ENCODE peak calls at places on chromosomes 7 and 10, in five cellular contexts. One of them, this sample, is unnamed.

GRCh38 chr7:45072131-45073030 is 16.4 kb downstream of the NACAD start:
- DNase-seq in activated CD4-positive, CD25-positive, alpha-beta regulatory T cell: no peak
- DNase-seq in Calu3: no peak
- DNase-seq in glomerular endothelial cell: no peak
- DNase-seq in stromal cell of bone marrow: no peak
- DNase-seq in this sample: no peak

GRCh38 chr10:54284526-54285193 is 516.4 kb downstream of the PCDH15 start:
- DNase-seq in activated CD4-positive, CD25-positive, alpha-beta regulatory T cell: no peak
- DNase-seq in Calu3: peak
- DNase-seq in glomerular endothelial cell: no peak
- DNase-seq in stromal cell of bone marrow: no peak
- DNase-seq in this sample: no peak

GRCh38 chr10:7327885-7328284 is 82.9 kb downstream of the SFMBT2 start:
- DNase-seq in activated CD4-positive, CD25-positive, alpha-beta regulatory T cell: no peak
- DNase-seq in Calu3: no peak
- DNase-seq in glomerular endothelial cell: no peak
- DNase-seq in stromal cell of bone marrow: no peak
- DNase-seq in this sample: no peak

GRCh38 chr10:131544495-131544894 is 233.0 kb upstream of the TCERG1L start:
- DNase-seq in activated CD4-positive, CD25-positive, alpha-beta regulatory T cell: no peak
- DNase-seq in Calu3: no peak
- DNase-seq in glomerular endothelial cell: no peak
- DNase-seq in stromal cell of bone marrow: no peak
- DNase-seq in this sample: no peak

GRCh38 chr10:3415878-3416605 is 243.5 kb upstream of the PITRM1 start:
- DNase-seq in activated CD4-positive, CD25-positive, alpha-beta regulatory T cell: no peak
- DNase-seq in Calu3: no peak
- DNase-seq in glomerular endothelial cell: no peak
- DNase-seq in stromal cell of bone marrow: no peak
- DNase-seq in this sample: no peak

GRCh38 chr7:44216521-44217030 is 15.8 kb downstream of the YKT6 start:
- DNase-seq in activated CD4-positive, CD25-positive, alpha-beta regulatory T cell: no peak
- DNase-seq in Calu3: no peak
- DNase-seq in glomerular endothelial cell: no peak
- DNase-seq in stromal cell of bone marrow: no peak
- DNase-seq in this sample: peak

GRCh38 chr7:18459439-18459838 is 36.1 kb upstream of the HDAC9 start:
- DNase-seq in activated CD4-positive, CD25-positive, alpha-beta regulatory T cell: no peak
- DNase-seq in Calu3: no peak
- DNase-seq in glomerular endothelial cell: no peak
- DNase-seq in stromal cell of bone marrow: no peak
- DNase-seq in this sample: no peak

GRCh38 chr10:47401210-47401609 is 17.1 kb upstream of the ZNF488 start:
- DNase-seq in activated CD4-positive, CD25-positive, alpha-beta regulatory T cell: no peak
- DNase-seq in Calu3: no peak
- DNase-seq in glomerular endothelial cell: no peak
- DNase-seq in stromal cell of bone marrow: no peak
- DNase-seq in this sample: no peak

GRCh38 chr10:101319241-101319915 is 34.6 kb upstream of the BTRC start:
- DNase-seq in activated CD4-positive, CD25-positive, alpha-beta regulatory T cell: no peak
- DNase-seq in Calu3: no peak
- DNase-seq in glomerular endothelial cell: no peak
- DNase-seq in stromal cell of bone marrow: no peak
- DNase-seq in this sample: no peak

GRCh38 chr10:29838529-29838928 is 203.8 kb upstream of the SVIL start:
- DNase-seq in activated CD4-positive, CD25-positive, alpha-beta regulatory T cell: no peak
- DNase-seq in Calu3: no peak
- DNase-seq in glomerular endothelial cell: no peak
- DNase-seq in stromal cell of bone marrow: no peak
- DNase-seq in this sample: no peak

GRCh38 chr10:30970760-30971460 is 60.8 kb downstream of the ZNF438 start:
- DNase-seq in activated CD4-positive, CD25-positive, alpha-beta regulatory T cell: no peak
- DNase-seq in Calu3: no peak
- DNase-seq in glomerular endothelial cell: no peak
- DNase-seq in stromal cell of bone marrow: peak
- DNase-seq in this sample: no peak

GRCh38 chr7:24715661-24716479 is 41.4 kb downstream of the GSDME start:
- DNase-seq in activated CD4-positive, CD25-positive, alpha-beta regulatory T cell: no peak
- DNase-seq in Calu3: no peak
- DNase-seq in glomerular endothelial cell: no peak
- DNase-seq in stromal cell of bone marrow: no peak
- DNase-seq in this sample: no peak

GRCh38 chr10:112715581-112715980 is 234.5 kb upstream of the TCF7L2 start:
- DNase-seq in activated CD4-positive, CD25-positive, alpha-beta regulatory T cell: no peak
- DNase-seq in Calu3: no peak
- DNase-seq in glomerular endothelial cell: no peak
- DNase-seq in stromal cell of bone marrow: no peak
- DNase-seq in this sample: no peak

GRCh38 chr7:151256410-151257045 is 8.0 kb upstream of the SMARCD3 start:
- DNase-seq in activated CD4-positive, CD25-positive, alpha-beta regulatory T cell: no peak
- DNase-seq in Calu3: no peak
- DNase-seq in glomerular endothelial cell: no peak
- DNase-seq in stromal cell of bone marrow: no peak
- DNase-seq in this sample: no peak

GRCh38 chr7:107079212-107079940 is 34.9 kb downstream of the PRKAR2B start:
- DNase-seq in activated CD4-positive, CD25-positive, alpha-beta regulatory T cell: no peak
- DNase-seq in Calu3: no peak
- DNase-seq in glomerular endothelial cell: no peak
- DNase-seq in stromal cell of bone marrow: no peak
- DNase-seq in this sample: no peak

GRCh38 chr10:12214763-12215218 is 18.8 kb downstream of the CDC123 start:
- DNase-seq in activated CD4-positive, CD25-positive, alpha-beta regulatory T cell: peak
- DNase-seq in Calu3: peak
- DNase-seq in glomerular endothelial cell: no peak
- DNase-seq in stromal cell of bone marrow: peak
- DNase-seq in this sample: no peak

GRCh38 chr7:43639858-43640491 is 57.1 kb downstream of the STK17A start:
- DNase-seq in activated CD4-positive, CD25-positive, alpha-beta regulatory T cell: no peak
- DNase-seq in Calu3: peak
- DNase-seq in glomerular endothelial cell: peak
- DNase-seq in stromal cell of bone marrow: peak
- DNase-seq in this sample: no peak

GRCh38 chr7:48158404-48158803 is 12.9 kb upstream of the ABCA13 start:
- DNase-seq in activated CD4-positive, CD25-positive, alpha-beta regulatory T cell: no peak
- DNase-seq in Calu3: no peak
- DNase-seq in glomerular endothelial cell: no peak
- DNase-seq in stromal cell of bone marrow: no peak
- DNase-seq in this sample: no peak

GRCh38 chr7:131183611-131184119 is 144.0 kb upstream of the MKLN1 start:
- DNase-seq in activated CD4-positive, CD25-positive, alpha-beta regulatory T cell: no peak
- DNase-seq in Calu3: no peak
- DNase-seq in glomerular endothelial cell: no peak
- DNase-seq in stromal cell of bone marrow: no peak
- DNase-seq in this sample: no peak

GRCh38 chr10:31745612-31746376 is 182.8 kb downstream of the ARHGAP12 start:
- DNase-seq in activated CD4-positive, CD25-positive, alpha-beta regulatory T cell: no peak
- DNase-seq in Calu3: no peak
- DNase-seq in glomerular endothelial cell: peak
- DNase-seq in stromal cell of bone marrow: peak
- DNase-seq in this sample: no peak

GRCh38 chr10:101559596-101560292 is 28.3 kb downstream of the POLL start:
- DNase-seq in activated CD4-positive, CD25-positive, alpha-beta regulatory T cell: no peak
- DNase-seq in Calu3: no peak
- DNase-seq in glomerular endothelial cell: no peak
- DNase-seq in stromal cell of bone marrow: no peak
- DNase-seq in this sample: no peak

GRCh38 chr10:110398419-110399162 is 93.9 kb upstream of the SMNDC1 start:
- DNase-seq in activated CD4-positive, CD25-positive, alpha-beta regulatory T cell: no peak
- DNase-seq in Calu3: peak
- DNase-seq in glomerular endothelial cell: peak
- DNase-seq in stromal cell of bone marrow: peak
- DNase-seq in this sample: no peak

GRCh38 chr7:30791126-30791525 is 19.9 kb downstream of the MINDY4 start:
- DNase-seq in activated CD4-positive, CD25-positive, alpha-beta regulatory T cell: no peak
- DNase-seq in Calu3: no peak
- DNase-seq in glomerular endothelial cell: no peak
- DNase-seq in stromal cell of bone marrow: no peak
- DNase-seq in this sample: no peak

GRCh38 chr10:121027390-121027789 is 176.2 kb downstream of the WDR11 start:
- DNase-seq in activated CD4-positive, CD25-positive, alpha-beta regulatory T cell: no peak
- DNase-seq in Calu3: no peak
- DNase-seq in glomerular endothelial cell: no peak
- DNase-seq in stromal cell of bone marrow: no peak
- DNase-seq in this sample: no peak

This sample was measured in mesothelial cell of epicardium.